ENCODE peak calls at places on chromosomes 7 and 10, in ten cellular contexts. E, U, P, D, K, F, I, L, H and Y are unnamed samples.

GRCh38 chr7:92609921-92610518 is 19.8 kb upstream of the FAM133B start:
- DNase-seq in D (no peak), P (peak; percentile 47), K (peak; percentile 54), E (no peak), I (no peak), U (no peak), L (no peak), F (no peak), H (no peak), Y (no peak)

GRCh38 chr7:95798401-95798930 is 26.1 kb downstream of the DYNC1I1 start:
- DNase-seq in U (no peak), F (no peak), D (no peak), H (no peak), L (no peak), P (no peak), I (no peak), K (peak; percentile 4), E (peak; percentile 2), Y (no peak)

GRCh38 chr7:106127984-106128780 is 16.1 kb upstream of the SYPL1 start:
- DNase-seq in L (no peak), I (no peak), D (no peak), U (no peak), P (peak; percentile 13), E (no peak), F (no peak), H (no peak), K (no peak), Y (no peak)

GRCh38 chr10:131187886-131188285 is 123.6 kb downstream of the TCERG1L start:
- DNase-seq in D (no peak), U (no peak), F (no peak), L (no peak), P (no peak), K (no peak), H (no peak), E (no peak), I (no peak), Y (no peak)

GRCh38 chr7:136050462-136050847 is 73.3 kb upstream of the MTPN start:
- DNase-seq in P (no peak), H (no peak), K (no peak), D (no peak), U (no peak), L (no peak), F (no peak), I (no peak), E (no peak), Y (no peak)

GRCh38 chr7:12889391-12889790 is 202.0 kb downstream of the ARL4A start:
- DNase-seq in I (no peak), L (no peak), E (peak; percentile 40), P (no peak), D (no peak), F (no peak), K (peak; percentile 21), H (no peak), U (no peak), Y (no peak)

GRCh38 chr10:133262696-133263095 is 14.0 kb downstream of the ADAM8 start:
- DNase-seq in U (peak; percentile 89), D (no peak), K (no peak), L (no peak), E (no peak), H (no peak), P (no peak), I (no peak), F (no peak), Y (no peak)

GRCh38 chr7:122885583-122886356 is 490 bp downstream of the CADPS2 start:
- DNase-seq in F (peak; percentile 74), K (peak; percentile 43), D (peak; percentile 22), P (peak; percentile 26), I (peak; percentile 63), H (peak; percentile 62), E (peak; percentile 51), U (peak; percentile 76), L (peak; percentile 64), Y (no peak)

GRCh38 chr10:104301907-104302690 is 33.1 kb downstream of the GSTO2 start:
- DNase-seq in I (no peak), L (no peak), E (no peak), D (no peak), F (no peak), P (no peak), H (no peak), K (peak; percentile 38), U (no peak), Y (no peak)

GRCh38 chr10:85643839-85644525 is 722.6 kb downstream of the GRID1 start:
- DNase-seq in D (no peak), P (peak; percentile 97), I (no peak), H (no peak), F (no peak), U (no peak), E (no peak), L (no peak), K (no peak), Y (peak; percentile 69)

GRCh38 chr7:13279854-13280435 is 592.5 kb downstream of the ARL4A start:
- DNase-seq in U (no peak), K (peak; percentile 55), P (peak; percentile 29), H (no peak), L (no peak), I (peak; percentile 61), D (no peak), F (no peak), E (no peak), Y (no peak)

GRCh38 chr7:100211342-100211780 is 8.4 kb upstream of the PVRIG start:
- DNase-seq in K (no peak), H (no peak), I (no peak), D (no peak), U (peak; percentile 59), P (no peak), F (no peak), L (no peak), E (no peak), Y (no peak)

GRCh38 chr7:45000096-45001032 is at the start of gene CCM2:
- DNase-seq in L (no peak), P (no peak), E (no peak), F (peak; percentile 83), D (no peak), I (peak; percentile 79), U (peak; percentile 95), K (peak; percentile 72), H (peak; percentile 76), Y (no peak)

GRCh38 chr7:150663802-150664494 is 21.6 kb upstream of the GIMAP2 start:
- DNase-seq in I (no peak), E (no peak), F (no peak), D (no peak), P (no peak), U (no peak), L (no peak), H (no peak), K (no peak), Y (no peak)
- H3K4me3 ChIP-seq in I (no peak overlapping the region), E (no peak overlapping the region), F (no peak overlapping the region), D (no peak overlapping the region), P (no peak overlapping the region), U (no peak overlapping the region), L (no peak overlapping the region), H (no peak overlapping the region), K (no peak overlapping the region), Y (no peak overlapping the region)

DNA sequence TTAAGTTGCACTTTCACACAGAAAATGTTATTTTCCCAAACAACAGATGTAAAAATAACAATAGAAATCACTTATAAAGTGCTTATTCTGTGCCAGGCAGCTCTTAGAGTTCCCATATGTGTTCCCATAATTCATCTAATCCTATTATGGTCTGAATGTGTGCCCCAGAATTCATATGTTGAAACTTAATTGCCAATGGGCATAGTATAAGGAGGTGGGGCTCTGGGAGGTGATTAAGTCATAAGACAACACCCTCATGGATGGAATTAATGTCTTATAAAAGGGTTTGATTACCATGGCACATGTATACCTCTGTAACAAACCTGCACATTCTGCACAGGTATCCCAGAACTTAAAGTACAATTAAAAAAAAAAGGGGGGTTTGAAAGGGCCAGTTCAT is 92.7 kb downstream of the FZD1 start:
- DNase-seq in F (no peak), I (no peak), D (no peak), K (no peak), H (no peak), L (no peak), U (no peak), E (no peak), P (no peak), Y (no peak)
- H3K27me3 ChIP-seq in F (no peaks in the 10 kb centered on the region), I (no peaks in the 10 kb centered on the region), D (no peaks in the 10 kb centered on the region), K (no peaks in the 10 kb centered on the region), H (no peaks in the 10 kb centered on the region), L (no peaks in the 10 kb centered on the region), U (no peaks in the 10 kb centered on the region), E (no peaks in the 10 kb centered on the region), P (peaks cover 2% of the 10 kb centered on the region), Y (no peaks in the 10 kb centered on the region)

GRCh38 chr10:71032887-71033286 is 144.5 kb upstream of the PCBD1 start:
- DNase-seq in P (no peak), U (no peak), D (no peak), L (no peak), H (no peak), F (no peak), E (no peak), K (no peak), I (no peak), Y (no peak)

GRCh38 chr10:71031601-71032000 is 143.2 kb upstream of the PCBD1 start:
- DNase-seq in P (no peak), I (no peak), U (no peak), D (no peak), E (no peak), H (no peak), L (no peak), F (no peak), K (no peak), Y (no peak)

GRCh38 chr10:71035511-71036278 is 147.3 kb upstream of the PCBD1 start:
- DNase-seq in P (no peak), D (no peak), F (no peak), K (no peak), I (peak; percentile 75), L (no peak), E (no peak), U (peak; percentile 54), H (no peak), Y (no peak)

GRCh38 chr10:71036279-71036535 is 147.8 kb upstream of the PCBD1 start:
- DNase-seq in L (no peak), P (no peak), F (no peak), H (no peak), I (no peak), D (no peak), E (no peak), K (no peak), U (no peak), Y (no peak)

DNA sequence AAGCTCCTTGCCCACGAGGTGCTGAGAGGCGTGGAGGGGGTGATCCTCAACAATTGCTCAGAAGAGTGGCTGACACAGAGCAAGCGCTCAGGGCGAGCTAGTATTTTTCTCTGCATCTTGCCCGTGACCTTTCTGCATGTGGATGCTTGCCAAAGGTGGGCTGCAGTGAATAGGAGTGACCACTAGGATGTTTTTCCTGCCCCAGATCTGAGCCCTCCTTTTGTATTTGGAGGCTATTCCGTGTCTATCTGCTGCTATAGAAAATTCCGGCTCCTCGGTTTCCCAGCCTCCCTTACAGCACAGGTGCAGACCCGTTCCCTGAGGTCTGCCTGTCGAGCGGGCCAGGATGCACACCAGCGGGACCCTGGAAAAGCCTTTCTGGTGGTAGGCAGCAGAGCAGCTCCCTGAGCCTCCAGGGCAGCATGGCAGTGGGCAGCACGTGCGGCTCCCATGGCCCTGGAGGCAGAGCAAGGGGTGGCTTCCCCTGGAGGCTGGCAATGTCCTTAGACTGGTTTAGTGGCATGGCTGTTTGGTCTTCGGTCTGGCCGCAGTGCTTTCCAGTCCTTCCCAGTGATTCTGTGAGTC is 145.1 kb upstream of the PCBD1 start:
- DNase-seq in D (no peak), I (no peak), P (no peak), F (peak; percentile 41), K (no peak), U (peak; percentile 67), L (no peak), E (no peak), H (no peak), Y (no peak)
- TF ChIP-seq CTCF in D (no peak), I (no peak), P (no peak), F (no peak), K (no peak), U (no peak), L (no peak), E (peak; percentile 24), H (no peak), Y (no peak)

GRCh38 chr7:22219739-22220493 is 137.0 kb downstream of the RAPGEF5 start:
- DNase-seq in D (no peak), E (peak; percentile 35), I (no peak), F (no peak), H (no peak), U (no peak), P (peak; percentile 6), K (no peak), L (no peak), Y (no peak)
- H3K4me3 ChIP-seq in D (peak overlapping the region; percentile 14), E (no peak overlapping the region), I (no peak overlapping the region), F (peak overlapping the region; percentile 51), H (peak overlapping the region; percentile 62), U (peak overlapping the region; percentile 16), P (no peak overlapping the region), K (no peak overlapping the region), L (peak overlapping the region; percentile 38), Y (no peak overlapping the region)